ENCODE peak calls at places on chromosomes 12 and 14, in six cellular contexts. One of them, this sample, is unnamed.

GRCh38 chr12:26123482-26123980 is 1.3 kb downstream of the BHLHE41 start:
- DNase-seq in H1: no peak
- DNase-seq in K562: no peak
- DNase-seq in GM12878: no peak
- DNase-seq in SK-N-SH: no peak
- DNase-seq in A549: no peak
- DNase-seq in this sample: no peak

GRCh38 chr12:27509032-27509431 is 15.0 kb upstream of the PPFIBP1 start:
- DNase-seq in H1: no peak
- DNase-seq in SK-N-SH: no peak
- DNase-seq in GM12878: no peak
- DNase-seq in A549: no peak
- DNase-seq in K562: no peak
- DNase-seq in this sample: no peak

GRCh38 chr14:97920201-97920600 is 1123.0 kb downstream of the VRK1 start:
- DNase-seq in H1: no peak
- DNase-seq in A549: no peak
- DNase-seq in K562: no peak
- DNase-seq in GM12878: no peak
- DNase-seq in SK-N-SH: no peak
- DNase-seq in this sample: no peak

GRCh38 chr14:33794791-33795300 is 156.0 kb downstream of the EGLN3 start:
- DNase-seq in A549: no peak
- DNase-seq in H1: no peak
- DNase-seq in SK-N-SH: no peak
- DNase-seq in K562: no peak
- DNase-seq in GM12878: no peak
- DNase-seq in this sample: no peak

GRCh38 chr12:121284551-121285390 is 11.7 kb downstream of the CAMKK2 start:
- DNase-seq in SK-N-SH: no peak
- DNase-seq in A549: no peak
- DNase-seq in K562: no peak
- DNase-seq in H1: no peak
- DNase-seq in GM12878: no peak
- DNase-seq in this sample: no peak

GRCh38 chr14:34331728-34332623 is 130.1 kb downstream of the SPTSSA start:
- DNase-seq in K562: peak
- DNase-seq in SK-N-SH: peak
- DNase-seq in A549: peak
- DNase-seq in H1: peak
- DNase-seq in GM12878: peak
- DNase-seq in this sample: peak

GRCh38 chr12:84807249-84807648 is 105.3 kb downstream of the SLC6A15 start:
- DNase-seq in GM12878: no peak
- DNase-seq in K562: no peak
- DNase-seq in A549: no peak
- DNase-seq in H1: no peak
- DNase-seq in SK-N-SH: no peak
- DNase-seq in this sample: no peak

GRCh38 chr14:92252291-92252690 is 70.7 kb upstream of the SLC24A4 start:
- DNase-seq in GM12878: no peak
- DNase-seq in H1: no peak
- DNase-seq in A549: no peak
- DNase-seq in SK-N-SH: no peak
- DNase-seq in K562: no peak
- DNase-seq in this sample: no peak

GRCh38 chr14:37198273-37198598 is 499 bp downstream of the MIPOL1 start:
- DNase-seq in H1: no peak
- DNase-seq in SK-N-SH: no peak
- DNase-seq in A549: no peak
- DNase-seq in K562: no peak
- DNase-seq in GM12878: no peak
- DNase-seq in this sample: no peak

GRCh38 chr12:122726056-122726558 is 4.5 kb downstream of the HCAR1 start:
- DNase-seq in SK-N-SH: no peak
- DNase-seq in A549: no peak
- DNase-seq in H1: peak
- DNase-seq in GM12878: peak
- DNase-seq in K562: no peak
- DNase-seq in this sample: peak

GRCh38 chr12:133221241-133221640 is 14.4 kb downstream of the ANHX start:
- DNase-seq in GM12878: no peak
- DNase-seq in H1: no peak
- DNase-seq in K562: no peak
- DNase-seq in A549: no peak
- DNase-seq in SK-N-SH: no peak
- DNase-seq in this sample: no peak

GRCh38 chr12:46383654-46384450 is 11.3 kb upstream of the SLC38A2 start:
- DNase-seq in H1: no peak
- DNase-seq in SK-N-SH: no peak
- DNase-seq in A549: no peak
- DNase-seq in GM12878: no peak
- DNase-seq in K562: peak
- DNase-seq in this sample: peak

GRCh38 chr14:67734675-67735074 is 33.0 kb downstream of the RDH12 start:
- DNase-seq in GM12878: no peak
- DNase-seq in SK-N-SH: no peak
- DNase-seq in K562: no peak
- DNase-seq in H1: no peak
- DNase-seq in A549: no peak
- DNase-seq in this sample: no peak

GRCh38 chr12:115227137-115227615 is 543.2 kb upstream of the TBX3 start:
- DNase-seq in H1: no peak
- DNase-seq in K562: no peak
- DNase-seq in A549: peak
- DNase-seq in SK-N-SH: no peak
- DNase-seq in GM12878: no peak
- DNase-seq in this sample: peak

GRCh38 chr14:78836777-78837176 is 666.6 kb downstream of the NRXN3 start:
- DNase-seq in K562: peak
- DNase-seq in A549: peak
- DNase-seq in SK-N-SH: peak
- DNase-seq in H1: peak
- DNase-seq in GM12878: peak
- DNase-seq in this sample: peak

GRCh38 chr12:102629262-102629888 is 149.0 kb upstream of the IGF1 start:
- DNase-seq in A549: no peak
- DNase-seq in GM12878: no peak
- DNase-seq in SK-N-SH: no peak
- DNase-seq in H1: no peak
- DNase-seq in K562: peak
- DNase-seq in this sample: no peak

GRCh38 chr12:26339976-26340375 is 144.6 kb downstream of the SSPN start:
- DNase-seq in K562: no peak
- DNase-seq in H1: no peak
- DNase-seq in GM12878: no peak
- DNase-seq in A549: no peak
- DNase-seq in SK-N-SH: no peak
- DNase-seq in this sample: no peak

GRCh38 chr12:76883826-76884225 is 5.0 kb upstream of the CSRP2 start:
- DNase-seq in GM12878: no peak
- DNase-seq in SK-N-SH: no peak
- DNase-seq in K562: no peak
- DNase-seq in H1: no peak
- DNase-seq in A549: no peak
- DNase-seq in this sample: no peak

GRCh38 chr12:59149995-59150642 is 229.8 kb upstream of the LRIG3 start:
- DNase-seq in A549: peak
- DNase-seq in K562: peak
- DNase-seq in GM12878: peak
- DNase-seq in SK-N-SH: peak
- DNase-seq in H1: no peak
- DNase-seq in this sample: peak

GRCh38 chr12:130709151-130710000 is 6.7 kb downstream of the RIMBP2 start:
- DNase-seq in SK-N-SH: no peak
- DNase-seq in K562: no peak
- DNase-seq in H1: no peak
- DNase-seq in GM12878: no peak
- DNase-seq in A549: no peak
- DNase-seq in this sample: no peak

GRCh38 chr12:20309504-20310148 is 58.7 kb upstream of the PDE3A start:
- DNase-seq in GM12878: no peak
- DNase-seq in H1: no peak
- DNase-seq in SK-N-SH: no peak
- DNase-seq in A549: no peak
- DNase-seq in K562: no peak
- DNase-seq in this sample: no peak

GRCh38 chr14:56273151-56273550 is 154.9 kb downstream of the PELI2 start:
- DNase-seq in GM12878: no peak
- DNase-seq in K562: no peak
- DNase-seq in SK-N-SH: no peak
- DNase-seq in A549: no peak
- DNase-seq in H1: no peak
- DNase-seq in this sample: no peak

GRCh38 chr14:50501642-50502041 is 30.7 kb downstream of the MAP4K5 start:
- DNase-seq in A549: peak
- DNase-seq in H1: no peak
- DNase-seq in SK-N-SH: no peak
- DNase-seq in GM12878: no peak
- DNase-seq in K562: no peak
- DNase-seq in this sample: no peak

GRCh38 chr12:2013527-2014223 is 9.4 kb upstream of the DCP1B start:
- DNase-seq in A549: no peak
- DNase-seq in GM12878: no peak
- DNase-seq in SK-N-SH: peak
- DNase-seq in H1: no peak
- DNase-seq in K562: no peak
- DNase-seq in this sample: no peak

GRCh38 chr14:91835197-91835919 is 32.0 kb downstream of the TC2N start:
- DNase-seq in GM12878: no peak
- DNase-seq in SK-N-SH: no peak
- DNase-seq in K562: no peak
- DNase-seq in H1: no peak
- DNase-seq in A549: no peak
- DNase-seq in this sample: no peak

GRCh38 chr14:105193916-105194782 is 13.0 kb upstream of the NUDT14 start:
- DNase-seq in SK-N-SH: peak
- DNase-seq in H1: no peak
- DNase-seq in K562: no peak
- DNase-seq in A549: no peak
- DNase-seq in GM12878: no peak
- DNase-seq in this sample: no peak

GRCh38 chr14:35932136-35932535 is 106.0 kb downstream of the BRMS1L start:
- DNase-seq in K562: no peak
- DNase-seq in H1: no peak
- DNase-seq in A549: no peak
- DNase-seq in GM12878: no peak
- DNase-seq in SK-N-SH: no peak
- DNase-seq in this sample: no peak

GRCh38 chr12:131159660-131160059 is 206.0 kb downstream of the ADGRD1 start:
- DNase-seq in SK-N-SH: no peak
- DNase-seq in H1: peak
- DNase-seq in GM12878: no peak
- DNase-seq in A549: no peak
- DNase-seq in K562: no peak
- DNase-seq in this sample: peak

GRCh38 chr12:47249719-47250506 is 170.2 kb upstream of the AMIGO2 start:
- DNase-seq in SK-N-SH: no peak
- DNase-seq in GM12878: no peak
- DNase-seq in A549: no peak
- DNase-seq in K562: peak
- DNase-seq in H1: no peak
- DNase-seq in this sample: no peak

GRCh38 chr12:27081668-27082091 is 698 bp downstream of the C12orf71 start:
- DNase-seq in A549: no peak
- DNase-seq in K562: peak
- DNase-seq in SK-N-SH: no peak
- DNase-seq in GM12878: no peak
- DNase-seq in H1: peak
- DNase-seq in this sample: peak

GRCh38 chr12:95608252-95609033 is 57.2 kb upstream of the USP44 start:
- DNase-seq in A549: peak
- DNase-seq in H1: peak
- DNase-seq in SK-N-SH: no peak
- DNase-seq in GM12878: no peak
- DNase-seq in K562: no peak
- DNase-seq in this sample: peak

GRCh38 chr14:21121106-21121505 is 20.2 kb downstream of the TMEM253 start:
- DNase-seq in GM12878: no peak
- DNase-seq in K562: no peak
- DNase-seq in H1: no peak
- DNase-seq in A549: no peak
- DNase-seq in SK-N-SH: no peak
- DNase-seq in this sample: no peak

GRCh38 chr12:66756631-66757030 is 77.8 kb upstream of the GRIP1 start:
- DNase-seq in A549: no peak
- DNase-seq in H1: no peak
- DNase-seq in GM12878: no peak
- DNase-seq in SK-N-SH: no peak
- DNase-seq in K562: no peak
- DNase-seq in this sample: no peak
- TF ChIP-seq CHD2 in A549: no peak
- TF ChIP-seq CHD2 in H1: no peak
- TF ChIP-seq CHD2 in GM12878: no peak
- TF ChIP-seq CHD2 in SK-N-SH: no peak
- TF ChIP-seq CHD2 in K562: no peak
- TF ChIP-seq CHD2 in this sample: no peak

DNA sequence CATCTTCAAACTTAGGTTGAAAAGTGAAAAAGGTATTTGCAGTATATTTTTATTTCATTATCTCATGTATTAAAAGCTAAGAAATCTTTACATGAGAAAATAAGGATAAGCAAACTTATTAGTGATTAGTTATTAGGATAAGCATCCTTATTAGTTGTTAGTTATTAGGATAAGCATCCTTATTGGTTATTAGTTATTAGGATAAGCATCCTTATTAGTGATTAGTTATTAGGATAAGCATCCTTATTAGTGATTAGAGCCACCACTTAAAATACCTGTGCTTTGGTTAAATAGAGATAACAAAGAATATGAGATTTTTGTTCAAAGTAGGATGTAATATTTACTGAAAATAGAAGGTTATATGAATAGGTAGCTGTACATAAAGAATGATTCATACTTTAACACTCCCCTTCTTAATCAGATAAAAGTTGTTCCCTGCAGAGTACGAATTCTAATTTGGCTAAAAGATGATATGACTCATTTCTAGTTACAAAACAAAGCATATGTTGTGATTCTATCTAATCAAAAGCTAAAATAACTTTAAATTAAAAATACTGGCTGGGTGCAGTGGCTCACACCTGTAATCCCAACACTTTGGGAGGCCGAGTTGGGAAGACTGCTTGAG is 56.4 kb downstream of the KDM5A start:
- DNase-seq in K562: no peak
- DNase-seq in H1: no peak
- DNase-seq in SK-N-SH: no peak
- DNase-seq in A549: no peak
- DNase-seq in GM12878: no peak
- DNase-seq in this sample: no peak
- TF ChIP-seq CHD2 in K562: no peak
- TF ChIP-seq CHD2 in H1: no peak
- TF ChIP-seq CHD2 in SK-N-SH: no peak
- TF ChIP-seq CHD2 in A549: no peak
- TF ChIP-seq CHD2 in GM12878: no peak
- TF ChIP-seq CHD2 in this sample: no peak

GRCh38 chr14:30225171-30225570 is 297.5 kb upstream of the PRKD1 start:
- DNase-seq in GM12878: no peak
- DNase-seq in H1: no peak
- DNase-seq in K562: no peak
- DNase-seq in A549: no peak
- DNase-seq in SK-N-SH: no peak
- DNase-seq in this sample: no peak
- TF ChIP-seq CHD2 in GM12878: no peak
- TF ChIP-seq CHD2 in H1: no peak
- TF ChIP-seq CHD2 in K562: no peak
- TF ChIP-seq CHD2 in A549: no peak
- TF ChIP-seq CHD2 in SK-N-SH: no peak
- TF ChIP-seq CHD2 in this sample: no peak

GRCh38 chr12:119911147-119911546 is 34.0 kb upstream of the CIT start:
- DNase-seq in A549: no peak
- DNase-seq in SK-N-SH: no peak
- DNase-seq in K562: no peak
- DNase-seq in H1: no peak
- DNase-seq in GM12878: no peak
- DNase-seq in this sample: no peak
- TF ChIP-seq CHD2 in A549: no peak
- TF ChIP-seq CHD2 in SK-N-SH: no peak
- TF ChIP-seq CHD2 in K562: no peak
- TF ChIP-seq CHD2 in H1: no peak
- TF ChIP-seq CHD2 in GM12878: no peak
- TF ChIP-seq CHD2 in this sample: no peak